ENCODE peak calls at places on chromosomes 6 and 20, in four cellular contexts. One of them, this sample, is unnamed.

GRCh38 chr20:5510446-5510845 is 193.7 kb upstream of the PROKR2 start:
- DNase-seq in activated T-cell treated with anti-CD3 and anti-CD28 coated beads, Interleukin-2, amount 50 U/mL, for 48 hours: no peak
- DNase-seq in GM12878: no peak
- DNase-seq in H7: peak
- DNase-seq in this sample: peak

GRCh38 chr6:22785036-22785435 is 215.7 kb downstream of the HDGFL1 start:
- DNase-seq in activated T-cell treated with anti-CD3 and anti-CD28 coated beads, Interleukin-2, amount 50 U/mL, for 48 hours: no peak
- DNase-seq in GM12878: no peak
- DNase-seq in H7: peak
- DNase-seq in this sample: peak

GRCh38 chr6:44333942-44334341 is 8.5 kb upstream of the SPATS1 start:
- DNase-seq in activated T-cell treated with anti-CD3 and anti-CD28 coated beads, Interleukin-2, amount 50 U/mL, for 48 hours: no peak
- DNase-seq in GM12878: no peak
- DNase-seq in H7: no peak
- DNase-seq in this sample: no peak

GRCh38 chr6:27293436-27294152 is 18.5 kb downstream of the POM121L2 start:
- DNase-seq in activated T-cell treated with anti-CD3 and anti-CD28 coated beads, Interleukin-2, amount 50 U/mL, for 48 hours: no peak
- DNase-seq in GM12878: no peak
- DNase-seq in H7: no peak
- DNase-seq in this sample: peak

GRCh38 chr6:46849361-46849690 is 56.1 kb downstream of the MEP1A start:
- DNase-seq in activated T-cell treated with anti-CD3 and anti-CD28 coated beads, Interleukin-2, amount 50 U/mL, for 48 hours: no peak
- DNase-seq in GM12878: no peak
- DNase-seq in H7: no peak
- DNase-seq in this sample: no peak

GRCh38 chr6:93248591-93248990 is 170.8 kb downstream of the EPHA7 start:
- DNase-seq in activated T-cell treated with anti-CD3 and anti-CD28 coated beads, Interleukin-2, amount 50 U/mL, for 48 hours: no peak
- DNase-seq in GM12878: no peak
- DNase-seq in H7: no peak
- DNase-seq in this sample: no peak

GRCh38 chr6:149852180-149852579 is 12.0 kb downstream of the LRP11 start:
- DNase-seq in activated T-cell treated with anti-CD3 and anti-CD28 coated beads, Interleukin-2, amount 50 U/mL, for 48 hours: no peak
- DNase-seq in GM12878: peak
- DNase-seq in H7: no peak
- DNase-seq in this sample: no peak

GRCh38 chr20:35447082-35447789 is 8.2 kb upstream of the CEP250 start:
- DNase-seq in activated T-cell treated with anti-CD3 and anti-CD28 coated beads, Interleukin-2, amount 50 U/mL, for 48 hours: peak
- DNase-seq in GM12878: peak
- DNase-seq in H7: peak
- DNase-seq in this sample: peak

GRCh38 chr20:48736231-48736630 is 91.6 kb downstream of the PREX1 start:
- DNase-seq in activated T-cell treated with anti-CD3 and anti-CD28 coated beads, Interleukin-2, amount 50 U/mL, for 48 hours: no peak
- DNase-seq in GM12878: no peak
- DNase-seq in H7: no peak
- DNase-seq in this sample: no peak

GRCh38 chr6:87667032-87667431 is 35.0 kb downstream of the AKIRIN2 start:
- DNase-seq in activated T-cell treated with anti-CD3 and anti-CD28 coated beads, Interleukin-2, amount 50 U/mL, for 48 hours: no peak
- DNase-seq in GM12878: no peak
- DNase-seq in H7: no peak
- DNase-seq in this sample: no peak

GRCh38 chr6:37653229-37653628 is 44.5 kb downstream of the MDGA1 start:
- DNase-seq in activated T-cell treated with anti-CD3 and anti-CD28 coated beads, Interleukin-2, amount 50 U/mL, for 48 hours: no peak
- DNase-seq in GM12878: no peak
- DNase-seq in H7: no peak
- DNase-seq in this sample: no peak

GRCh38 chr6:38212579-38212978 is 393.1 kb downstream of the ZFAND3 start:
- DNase-seq in activated T-cell treated with anti-CD3 and anti-CD28 coated beads, Interleukin-2, amount 50 U/mL, for 48 hours: no peak
- DNase-seq in GM12878: no peak
- DNase-seq in H7: no peak
- DNase-seq in this sample: peak

GRCh38 chr6:15801912-15802311 is 139.1 kb upstream of the DTNBP1 start:
- DNase-seq in activated T-cell treated with anti-CD3 and anti-CD28 coated beads, Interleukin-2, amount 50 U/mL, for 48 hours: no peak
- DNase-seq in GM12878: no peak
- DNase-seq in H7: no peak
- DNase-seq in this sample: no peak

GRCh38 chr20:20023395-20023794 is 6.2 kb downstream of the NAA20 start:
- DNase-seq in activated T-cell treated with anti-CD3 and anti-CD28 coated beads, Interleukin-2, amount 50 U/mL, for 48 hours: no peak
- DNase-seq in GM12878: no peak
- DNase-seq in H7: no peak
- DNase-seq in this sample: no peak

GRCh38 chr6:155311583-155311982 is 2.7 kb downstream of the TFB1M start:
- DNase-seq in activated T-cell treated with anti-CD3 and anti-CD28 coated beads, Interleukin-2, amount 50 U/mL, for 48 hours: no peak
- DNase-seq in GM12878: no peak
- DNase-seq in H7: no peak
- DNase-seq in this sample: no peak

GRCh38 chr6:22082278-22082677 is 214.6 kb downstream of the PRL start:
- DNase-seq in activated T-cell treated with anti-CD3 and anti-CD28 coated beads, Interleukin-2, amount 50 U/mL, for 48 hours: no peak
- DNase-seq in GM12878: no peak
- DNase-seq in H7: no peak
- DNase-seq in this sample: no peak

This sample was measured in neural progenitor cell.